ENCODE peak calls at places on chromosomes 12 and 14, in eight cellular contexts. N, O, K, J, W, D, R and C are unnamed samples.

GRCh38 chr14:38944691-38945090 is 158.3 kb downstream of the SEC23A start:
- DNase-seq in N (no peak), O (no peak), K (no peak), J (no peak), W (no peak), D (no peak), R (no peak), C (no peak)

GRCh38 chr12:12518919-12519318 is 43.7 kb downstream of the DUSP16 start:
- DNase-seq in N (no peak), O (peak), K (no peak), J (no peak), W (no peak), D (no peak), R (no peak), C (no peak)

GRCh38 chr14:64812412-64812811 is 67.3 kb downstream of the SPTB start:
- DNase-seq in N (peak), O (no peak), K (no peak), J (peak), W (peak), D (no peak), R (no peak), C (peak)

GRCh38 chr12:909861-910260 is 39.6 kb downstream of the RAD52 start:
- DNase-seq in N (no peak), O (no peak), K (no peak), J (no peak), W (no peak), D (no peak), R (no peak), C (no peak)

GRCh38 chr14:58298880-58299664 is 717 bp downstream of the ARID4A start:
- DNase-seq in N (peak), O (no peak), K (no peak), J (peak), W (peak), D (peak), R (peak), C (peak)

GRCh38 chr14:102076793-102077759 is 9.8 kb downstream of the HSP90AA1 start:
- DNase-seq in N (no peak), O (no peak), K (no peak), J (no peak), W (no peak), D (no peak), R (no peak), C (no peak)

GRCh38 chr14:70289138-70289537 is 70.3 kb downstream of the COX16 start:
- DNase-seq in N (no peak), O (no peak), K (no peak), J (no peak), W (no peak), D (no peak), R (no peak), C (peak)

GRCh38 chr14:69154779-69155178 is 1.9 kb upstream of the DCAF5 start:
- DNase-seq in N (no peak), O (no peak), K (peak), J (no peak), W (no peak), D (no peak), R (peak), C (no peak)

GRCh38 chr14:58572092-58572853 is 65.5 kb upstream of the DACT1 start:
- DNase-seq in N (no peak), O (peak), K (peak), J (no peak), W (no peak), D (no peak), R (no peak), C (no peak)

GRCh38 chr14:88753873-88754272 is 38.9 kb downstream of the EML5 start:
- DNase-seq in N (no peak), O (no peak), K (no peak), J (no peak), W (no peak), D (no peak), R (no peak), C (no peak)

GRCh38 chr14:99598774-99599173 is 5.2 kb downstream of the CCDC85C start:
- DNase-seq in N (no peak), O (no peak), K (no peak), J (no peak), W (no peak), D (no peak), R (no peak), C (no peak)

GRCh38 chr12:30626847-30627246 is 68.8 kb downstream of the IPO8 start:
- DNase-seq in N (no peak), O (no peak), K (no peak), J (no peak), W (no peak), D (no peak), R (no peak), C (no peak)

GRCh38 chr12:77239617-77240016 is 174.2 kb upstream of the E2F7 start:
- DNase-seq in N (no peak), O (no peak), K (no peak), J (no peak), W (no peak), D (no peak), R (no peak), C (no peak)

GRCh38 chr12:633731-634130 is 29.5 kb downstream of the NINJ2 start:
- DNase-seq in N (no peak), O (no peak), K (peak), J (no peak), W (no peak), D (no peak), R (no peak), C (no peak)

GRCh38 chr14:101035466-101036225 is 132.1 kb upstream of the RTL1 start:
- DNase-seq in N (no peak), O (no peak), K (no peak), J (peak), W (no peak), D (peak), R (peak), C (no peak)

GRCh38 chr12:108728820-108729611 is 2.3 kb downstream of the CORO1C start:
- DNase-seq in N (no peak), O (no peak), K (peak), J (no peak), W (no peak), D (no peak), R (no peak), C (no peak)

GRCh38 chr14:101112351-101113107 is 209.0 kb upstream of the RTL1 start:
- DNase-seq in N (no peak), O (no peak), K (no peak), J (peak), W (peak), D (no peak), R (no peak), C (no peak)

GRCh38 chr12:91072931-91073330 is 15.1 kb upstream of the KERA start:
- DNase-seq in N (no peak), O (no peak), K (peak), J (no peak), W (no peak), D (no peak), R (no peak), C (no peak)

GRCh38 chr12:47190271-47190750 is 110.6 kb upstream of the AMIGO2 start:
- DNase-seq in N (no peak), O (peak), K (peak), J (no peak), W (no peak), D (no peak), R (no peak), C (no peak)

GRCh38 chr12:64116969-64117368 is 105.1 kb downstream of the KICS2 start:
- DNase-seq in N (no peak), O (no peak), K (no peak), J (no peak), W (no peak), D (no peak), R (no peak), C (no peak)

GRCh38 chr12:40107803-40108620 is 2.1 kb upstream of the SLC2A13 start:
- DNase-seq in N (no peak), O (no peak), K (no peak), J (no peak), W (no peak), D (no peak), R (no peak), C (no peak)

GRCh38 chr14:104135121-104135903 is 3.1 kb upstream of the KIF26A start:
- DNase-seq in N (no peak), O (no peak), K (peak), J (no peak), W (peak), D (peak), R (peak), C (no peak)

GRCh38 chr12:9699898-9700605 is 30.5 kb downstream of the CLEC2D start:
- DNase-seq in N (no peak), O (no peak), K (no peak), J (no peak), W (no peak), D (no peak), R (no peak), C (no peak)

GRCh38 chr12:49560695-49561094 is 7.2 kb downstream of the MCRS1 start:
- DNase-seq in N (no peak), O (no peak), K (no peak), J (no peak), W (no peak), D (no peak), R (no peak), C (no peak)

GRCh38 chr14:99055816-99056215 is 216.2 kb downstream of the BCL11B start:
- DNase-seq in N (peak), O (no peak), K (no peak), J (peak), W (no peak), D (no peak), R (no peak), C (no peak)

GRCh38 chr12:19546611-19547162 is 107.4 kb downstream of the AEBP2 start:
- DNase-seq in N (no peak), O (no peak), K (peak), J (no peak), W (no peak), D (no peak), R (no peak), C (no peak)

GRCh38 chr14:72423957-72424356 is 469.9 kb downstream of the DPF3 start:
- DNase-seq in N (no peak), O (no peak), K (no peak), J (no peak), W (no peak), D (no peak), R (no peak), C (no peak)

GRCh38 chr12:84874125-84874824 is 38.3 kb downstream of the SLC6A15 start:
- DNase-seq in N (no peak), O (peak), K (peak), J (no peak), W (no peak), D (no peak), R (no peak), C (peak)

GRCh38 chr12:52349196-52349595 is 18.1 kb downstream of the KRT85 start:
- DNase-seq in N (no peak), O (no peak), K (peak), J (no peak), W (no peak), D (peak), R (no peak), C (no peak)

GRCh38 chr12:15880721-15881120 is 1.5 kb upstream of the STRAP start:
- DNase-seq in N (no peak), O (no peak), K (no peak), J (no peak), W (no peak), D (no peak), R (no peak), C (no peak)

GRCh38 chr12:89733579-89734201 is 25.1 kb upstream of the ATP2B1 start:
- DNase-seq in N (no peak), O (peak), K (peak), J (no peak), W (no peak), D (no peak), R (no peak), C (no peak)

GRCh38 chr12:6899837-6900519 is 4.6 kb upstream of the LRRC23 start:
- DNase-seq in N (peak), O (no peak), K (peak), J (peak), W (no peak), D (no peak), R (no peak), C (no peak)

GRCh38 chr14:100424504-100425453 is 101.6 kb downstream of the SLC25A47 start:
- DNase-seq in N (peak), O (no peak), K (no peak), J (peak), W (no peak), D (no peak), R (no peak), C (no peak)

GRCh38 chr14:33776871-33777270 is 174.0 kb downstream of the EGLN3 start:
- DNase-seq in N (no peak), O (no peak), K (no peak), J (no peak), W (no peak), D (no peak), R (no peak), C (no peak)

GRCh38 chr12:61452076-61452475 is 808.1 kb upstream of the USP15 start:
- DNase-seq in N (no peak), O (no peak), K (no peak), J (no peak), W (no peak), D (no peak), R (no peak), C (no peak)

GRCh38 chr12:15001733-15002471 is 29.1 kb downstream of the PDE6H start:
- DNase-seq in N (peak), O (no peak), K (peak), J (no peak), W (peak), D (peak), R (peak), C (no peak)

GRCh38 chr12:79935624-79936040 is 735 bp upstream of the PPP1R12A start:
- DNase-seq in N (peak), O (no peak), K (peak), J (no peak), W (no peak), D (no peak), R (no peak), C (peak)

GRCh38 chr14:96297000-96297399 is 41.0 kb downstream of the BDKRB1 start:
- DNase-seq in N (no peak), O (no peak), K (peak), J (no peak), W (no peak), D (no peak), R (no peak), C (no peak)
- TF ChIP-seq CTCF in N (peak), O (peak), K (peak), J (peak), W (peak), D (peak), R (peak), C (peak)

DNA sequence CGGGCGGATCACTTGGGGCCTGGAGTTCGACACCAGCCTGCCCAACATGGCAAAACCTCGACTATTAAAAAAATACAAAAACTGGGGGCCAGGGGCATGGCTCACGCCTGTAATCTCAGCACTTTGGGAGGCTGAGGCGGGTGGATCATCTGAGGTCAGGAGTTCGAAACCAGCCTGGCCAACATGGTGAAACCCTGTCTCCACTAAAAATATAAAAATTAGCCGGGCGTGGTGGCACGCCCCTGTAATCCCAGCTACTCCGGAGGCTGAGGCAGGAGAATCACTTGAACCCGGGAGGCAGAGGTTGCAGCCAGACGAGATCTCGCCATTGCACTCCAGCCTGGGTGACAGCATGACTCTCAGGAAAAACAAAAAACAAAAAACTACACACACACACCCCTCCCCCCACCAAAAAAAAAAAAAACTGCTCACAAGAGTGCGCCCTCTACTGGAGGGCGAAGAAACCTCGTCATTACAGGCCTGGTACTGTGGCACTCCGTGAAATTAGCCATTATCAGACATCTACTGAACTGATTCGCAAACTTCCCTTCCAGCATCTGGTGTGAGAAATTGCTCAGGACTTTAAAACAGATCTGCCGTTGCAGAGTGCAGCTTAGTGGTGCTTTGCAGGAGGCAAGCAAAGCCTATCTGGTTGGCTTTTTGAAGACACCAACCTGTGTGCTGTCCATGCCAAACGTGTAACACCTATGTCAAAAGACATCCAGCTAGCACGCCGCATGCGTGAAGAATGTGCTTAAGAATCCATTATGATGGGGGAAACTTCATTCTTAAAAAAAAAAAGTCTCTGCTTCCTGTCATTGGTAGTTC is 7.7 kb downstream of the PPP1R3E start:
- DNase-seq in N (peak), O (no peak), K (peak), J (peak), W (peak), D (no peak), R (peak), C (peak)
- TF ChIP-seq CTCF in N (peak), O (peak), K (peak), J (peak), W (peak), D (peak), R (peak), C (peak)

GRCh38 chr14:76518366-76518765 is 142.4 kb downstream of the ESRRB start:
- DNase-seq in N (no peak), O (no peak), K (no peak), J (no peak), W (no peak), D (no peak), R (no peak), C (no peak)

GRCh38 chr14:76514599-76514998 is 138.7 kb downstream of the ESRRB start:
- DNase-seq in N (no peak), O (no peak), K (peak), J (no peak), W (no peak), D (peak), R (peak), C (peak)

DNA sequence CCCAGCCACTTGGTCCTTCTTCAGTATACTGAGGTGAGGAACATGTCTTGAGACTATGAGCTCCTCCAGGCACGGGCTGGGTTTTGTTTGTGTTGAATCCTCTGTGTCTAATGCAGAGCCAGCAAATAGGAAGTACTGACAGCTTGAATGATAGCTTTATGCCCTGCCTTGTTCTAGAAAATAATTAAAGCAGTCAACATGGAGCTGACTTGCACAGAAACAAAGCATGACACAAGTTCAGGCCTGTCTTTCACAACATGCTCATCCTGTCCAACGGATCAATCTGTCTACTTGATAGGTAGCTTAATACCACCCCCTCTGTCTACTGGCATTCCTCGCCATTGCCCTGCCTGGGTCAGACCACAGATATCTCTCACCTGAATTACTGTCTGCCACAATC is 140.9 kb downstream of the ESRRB start:
- DNase-seq in N (no peak), O (no peak), K (no peak), J (no peak), W (no peak), D (no peak), R (no peak), C (no peak)
- TF ChIP-seq CTCF in N (no peak), O (no peak), K (no peak), J (no peak), W (no peak), D (no peak), R (no peak), C (no peak)

GRCh38 chr12:111788178-111788654 is 21.5 kb downstream of the ALDH2 start:
- DNase-seq in N (no peak), O (no peak), K (no peak), J (peak), W (peak), D (no peak), R (peak), C (peak)
- TF ChIP-seq CTCF in N (peak), O (peak), K (peak), J (no peak), W (peak), D (no peak), R (peak), C (peak)